ENCODE peak calls at places on chromosomes 2 and 18, in six cellular contexts. One of them, this sample, is unnamed.

GRCh38 chr2:12619975-12620374 is 96.8 kb upstream of the TRIB2 start:
- DNase-seq in HFF-Myc: no peak
- DNase-seq in psoas muscle: peak; percentile 57
- DNase-seq in NB4: peak; percentile 20
- DNase-seq in transverse colon: no peak
- DNase-seq in HepG2: no peak
- DNase-seq in this sample: peak; percentile 84

GRCh38 chr2:33406622-33407021 is 69.8 kb upstream of the RASGRP3 start:
- DNase-seq in HFF-Myc: no peak
- DNase-seq in psoas muscle: no peak
- DNase-seq in NB4: no peak
- DNase-seq in transverse colon: no peak
- DNase-seq in HepG2: no peak
- DNase-seq in this sample: no peak

GRCh38 chr2:205802069-205802468 is 119.8 kb downstream of the NRP2 start:
- DNase-seq in HFF-Myc: no peak
- DNase-seq in psoas muscle: no peak
- DNase-seq in NB4: no peak
- DNase-seq in transverse colon: no peak
- DNase-seq in HepG2: no peak
- DNase-seq in this sample: no peak

GRCh38 chr2:166516712-166517303 is 22.8 kb upstream of the SCN7A start:
- DNase-seq in HFF-Myc: no peak
- DNase-seq in psoas muscle: no peak
- DNase-seq in NB4: peak; percentile 46
- DNase-seq in transverse colon: peak; percentile 14
- DNase-seq in HepG2: peak; percentile 25
- DNase-seq in this sample: peak; percentile 54

GRCh38 chr2:222655406-222655747 is 515 bp downstream of the FARSB start:
- DNase-seq in HFF-Myc: no peak
- DNase-seq in psoas muscle: no peak
- DNase-seq in NB4: peak; percentile 66
- DNase-seq in transverse colon: peak; percentile 46
- DNase-seq in HepG2: no peak
- DNase-seq in this sample: peak; percentile 27

GRCh38 chr2:197884252-197884651 is 79.9 kb downstream of the PLCL1 start:
- DNase-seq in HFF-Myc: no peak
- DNase-seq in psoas muscle: no peak
- DNase-seq in NB4: no peak
- DNase-seq in transverse colon: no peak
- DNase-seq in HepG2: no peak
- DNase-seq in this sample: no peak

GRCh38 chr2:12201369-12201768 is 454.9 kb downstream of the LPIN1 start:
- DNase-seq in HFF-Myc: no peak
- DNase-seq in psoas muscle: no peak
- DNase-seq in NB4: peak; percentile 65
- DNase-seq in transverse colon: no peak
- DNase-seq in HepG2: no peak
- DNase-seq in this sample: no peak

GRCh38 chr18:77055429-77056310 is 76.9 kb downstream of the MBP start:
- DNase-seq in HFF-Myc: no peak
- DNase-seq in psoas muscle: no peak
- DNase-seq in NB4: peak; percentile 73
- DNase-seq in transverse colon: no peak
- DNase-seq in HepG2: no peak
- DNase-seq in this sample: no peak

GRCh38 chr2:56741601-56742102 is 557.9 kb downstream of the CCDC85A start:
- DNase-seq in HFF-Myc: peak; percentile 29
- DNase-seq in psoas muscle: peak; percentile 39
- DNase-seq in NB4: peak; percentile 2
- DNase-seq in transverse colon: no peak
- DNase-seq in HepG2: peak; percentile 18
- DNase-seq in this sample: peak; percentile 92

GRCh38 chr18:54671291-54671881 is 80.3 kb downstream of the DYNAP start:
- DNase-seq in HFF-Myc: no peak
- DNase-seq in psoas muscle: no peak
- DNase-seq in NB4: peak; percentile 50
- DNase-seq in transverse colon: no peak
- DNase-seq in HepG2: peak; percentile 19
- DNase-seq in this sample: peak; percentile 63

GRCh38 chr2:136373035-136373434 is 255.1 kb upstream of the CXCR4 start:
- DNase-seq in HFF-Myc: no peak
- DNase-seq in psoas muscle: no peak
- DNase-seq in NB4: no peak
- DNase-seq in transverse colon: no peak
- DNase-seq in HepG2: no peak
- DNase-seq in this sample: no peak

GRCh38 chr2:207896525-207897295 is 127.0 kb upstream of the FZD5 start:
- DNase-seq in HFF-Myc: no peak
- DNase-seq in psoas muscle: no peak
- DNase-seq in NB4: no peak
- DNase-seq in transverse colon: peak; percentile 30
- DNase-seq in HepG2: peak; percentile 46
- DNase-seq in this sample: no peak

GRCh38 chr18:37264956-37265355 is 300.6 kb downstream of the CELF4 start:
- DNase-seq in HFF-Myc: no peak
- DNase-seq in psoas muscle: no peak
- DNase-seq in NB4: no peak
- DNase-seq in transverse colon: no peak
- DNase-seq in HepG2: no peak
- DNase-seq in this sample: no peak

GRCh38 chr18:37265382-37265781 is 300.2 kb downstream of the CELF4 start:
- DNase-seq in HFF-Myc: no peak
- DNase-seq in psoas muscle: no peak
- DNase-seq in NB4: no peak
- DNase-seq in transverse colon: no peak
- DNase-seq in HepG2: no peak
- DNase-seq in this sample: no peak

GRCh38 chr18:37261988-37262387 is 303.6 kb downstream of the CELF4 start:
- DNase-seq in HFF-Myc: no peak
- DNase-seq in psoas muscle: no peak
- DNase-seq in NB4: no peak
- DNase-seq in transverse colon: no peak
- DNase-seq in HepG2: no peak
- DNase-seq in this sample: no peak

GRCh38 chr18:37270046-37270665 is 295.4 kb downstream of the CELF4 start:
- DNase-seq in HFF-Myc: peak; percentile 29
- DNase-seq in psoas muscle: no peak
- DNase-seq in NB4: peak; percentile 59
- DNase-seq in transverse colon: no peak
- DNase-seq in HepG2: peak; percentile 21
- DNase-seq in this sample: peak; percentile 69

GRCh38 chr18:37266290-37266689 is 299.3 kb downstream of the CELF4 start:
- DNase-seq in HFF-Myc: no peak
- DNase-seq in psoas muscle: no peak
- DNase-seq in NB4: no peak
- DNase-seq in transverse colon: no peak
- DNase-seq in HepG2: no peak
- DNase-seq in this sample: no peak
- TF ChIP-seq CTCF in HFF-Myc: peak; percentile 19
- TF ChIP-seq CTCF in psoas muscle: no peak
- TF ChIP-seq CTCF in NB4: peak; percentile 17
- TF ChIP-seq CTCF in transverse colon: no peak
- TF ChIP-seq CTCF in HepG2: peak; percentile 46
- TF ChIP-seq CTCF in this sample: no peak

DNA sequence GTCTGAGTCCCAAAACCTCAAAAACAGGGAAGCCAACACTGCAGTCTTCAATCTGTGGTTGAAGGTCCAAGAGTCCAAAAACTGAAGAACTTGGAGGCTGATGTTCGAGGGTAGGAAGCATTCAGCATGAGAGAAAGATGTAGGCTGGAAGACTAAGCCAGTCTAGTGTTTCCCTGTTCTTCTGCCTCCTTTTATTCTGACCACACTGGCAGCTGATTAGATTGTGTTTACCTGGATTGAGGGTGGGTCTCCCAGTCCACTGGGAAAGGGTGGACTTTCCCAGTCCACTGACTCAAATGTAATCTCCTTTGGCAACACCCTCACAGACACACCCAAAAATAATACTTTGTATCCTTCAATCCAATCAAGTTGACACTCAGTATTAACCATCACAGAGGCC is 27.5 kb upstream of the IL1B start:
- DNase-seq in HFF-Myc: no peak
- DNase-seq in psoas muscle: no peak
- DNase-seq in NB4: no peak
- DNase-seq in transverse colon: no peak
- DNase-seq in HepG2: no peak
- DNase-seq in this sample: no peak
- H3K4me3 ChIP-seq in HFF-Myc: no peak overlapping the region
- H3K4me3 ChIP-seq in psoas muscle: no peak overlapping the region
- H3K4me3 ChIP-seq in NB4: no peak overlapping the region
- H3K4me3 ChIP-seq in transverse colon: no peak overlapping the region
- H3K4me3 ChIP-seq in HepG2: no peak overlapping the region
- H3K4me3 ChIP-seq in this sample: no peak overlapping the region

GRCh38 chr2:9261231-9261883 is 54.7 kb downstream of the ASAP2 start:
- DNase-seq in HFF-Myc: no peak
- DNase-seq in psoas muscle: no peak
- DNase-seq in NB4: peak; percentile 69
- DNase-seq in transverse colon: peak; percentile 27
- DNase-seq in HepG2: no peak
- DNase-seq in this sample: peak; percentile 83
- TF ChIP-seq CTCF in HFF-Myc: no peak
- TF ChIP-seq CTCF in psoas muscle: no peak
- TF ChIP-seq CTCF in NB4: no peak
- TF ChIP-seq CTCF in transverse colon: no peak
- TF ChIP-seq CTCF in HepG2: peak; percentile 38
- TF ChIP-seq CTCF in this sample: no peak

DNA sequence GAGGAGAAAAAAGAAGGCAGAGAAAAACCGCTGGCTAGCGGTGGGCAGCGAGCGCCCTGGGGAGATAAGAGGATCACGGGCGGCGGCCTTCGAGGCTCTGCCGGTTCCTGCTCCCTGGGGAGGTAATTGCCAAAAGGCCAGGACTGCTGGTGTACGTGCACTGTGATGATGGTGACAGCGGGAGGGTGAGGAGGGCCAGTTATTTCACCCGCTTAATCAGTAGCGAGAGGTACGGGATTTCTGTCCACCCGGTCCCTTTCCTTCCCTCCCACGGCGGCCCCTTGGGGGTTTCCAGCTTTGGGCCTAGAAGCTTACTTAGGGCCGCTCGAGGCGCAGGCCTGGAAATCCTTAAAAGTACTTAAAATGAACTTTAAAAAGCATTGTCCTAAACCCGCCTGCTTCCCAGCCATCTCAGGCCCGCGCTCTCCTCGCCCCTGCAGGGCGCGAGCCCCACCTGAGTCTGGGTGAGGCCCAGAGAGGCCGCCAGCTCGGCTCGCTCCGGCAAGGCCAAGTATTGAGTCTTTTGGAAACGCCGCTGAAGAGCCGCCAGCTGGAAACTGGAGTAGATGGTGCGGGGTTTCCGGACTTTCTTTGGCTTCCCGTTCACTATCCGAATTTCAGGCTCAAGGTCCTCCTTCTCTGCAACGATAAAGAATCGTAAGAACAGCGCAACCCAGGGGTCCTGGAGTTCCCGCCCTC is 1.5 kb downstream of the DLX2 start:
- DNase-seq in HFF-Myc: no peak
- DNase-seq in psoas muscle: no peak
- DNase-seq in NB4: peak; percentile 74
- DNase-seq in transverse colon: no peak
- DNase-seq in HepG2: no peak
- DNase-seq in this sample: no peak
- H3K4me3 ChIP-seq in HFF-Myc: peak overlapping the region; percentile 64
- H3K4me3 ChIP-seq in psoas muscle: peak overlapping the region; percentile 69
- H3K4me3 ChIP-seq in NB4: peak overlapping the region; percentile 16
- H3K4me3 ChIP-seq in transverse colon: peak overlapping the region; percentile 6
- H3K4me3 ChIP-seq in HepG2: peak overlapping the region; percentile 61
- H3K4me3 ChIP-seq in this sample: peak overlapping the region; percentile 65

This sample was measured in fibroblast of pulmonary artery.